ENCODE peak calls at places on chromosome 2, in seven cellular contexts. R is tibial artery, G is RCC 7860, S is astrocyte, B is T47D, Z is epithelial cell of esophagus, W is GM03348. P is an unnamed sample.

GRCh38 chr2:189014426-189015138 is 40.4 kb downstream of the COL3A1 start:
- DNase-seq in R (no peak), G (no peak), S (peak), B (no peak), Z (no peak), W (no peak), P (no peak)

GRCh38 chr2:75361486-75361885 is 162.2 kb upstream of the TACR1 start:
- DNase-seq in R (no peak), G (no peak), S (no peak), B (no peak), Z (no peak), W (no peak), P (no peak)

GRCh38 chr2:40851661-40852060 is 399.8 kb upstream of the SLC8A1 start:
- DNase-seq in R (no peak), G (peak), S (no peak), B (no peak), Z (peak), W (no peak), P (no peak)

GRCh38 chr2:12456293-12457151 is 260.2 kb upstream of the TRIB2 start:
- DNase-seq in R (peak), G (no peak), S (peak), B (peak), Z (peak), W (peak), P (peak)

GRCh38 chr2:199738723-199739412 is 112.1 kb downstream of the FTCDNL1 start:
- DNase-seq in R (no peak), G (no peak), S (no peak), B (no peak), Z (peak), W (peak), P (no peak)

GRCh38 chr2:20479835-20480234 is 33.0 kb downstream of the RHOB start:
- DNase-seq in R (peak), G (no peak), S (no peak), B (no peak), Z (no peak), W (no peak), P (no peak)

GRCh38 chr2:176105078-176105726 is 1.9 kb upstream of the HOXD11 start:
- DNase-seq in R (no peak), G (peak), S (no peak), B (no peak), Z (no peak), W (no peak), P (no peak)

GRCh38 chr2:26421961-26422360 is 20.2 kb downstream of the DRC1 start:
- DNase-seq in R (no peak), G (no peak), S (no peak), B (no peak), Z (no peak), W (no peak), P (no peak)

GRCh38 chr2:45923701-45924100 is 272.2 kb downstream of the PRKCE start:
- DNase-seq in R (no peak), G (no peak), S (peak), B (peak), Z (peak), W (no peak), P (no peak)

GRCh38 chr2:144230057-144230451 is 289.9 kb downstream of the ZEB2 start:
- DNase-seq in R (no peak), G (no peak), S (no peak), B (no peak), Z (no peak), W (no peak), P (no peak)

GRCh38 chr2:175207741-175208438 is 26.4 kb upstream of the ATP5MC3 start:
- DNase-seq in R (no peak), G (no peak), S (peak), B (no peak), Z (no peak), W (no peak), P (no peak)

GRCh38 chr2:59936031-59936430 is 617.4 kb downstream of the BCL11A start:
- DNase-seq in R (no peak), G (no peak), S (no peak), B (no peak), Z (no peak), W (no peak), P (no peak)

GRCh38 chr2:9967053-9967775 is 15.7 kb downstream of the GRHL1 start:
- DNase-seq in R (no peak), G (no peak), S (no peak), B (no peak), Z (peak), W (peak), P (no peak)

GRCh38 chr2:127674241-127675209 is 805 bp downstream of the LIMS2 start:
- DNase-seq in R (peak), G (no peak), S (no peak), B (no peak), Z (no peak), W (peak), P (no peak)

GRCh38 chr2:234187646-234188174 is 137.2 kb downstream of the SPP2 start:
- DNase-seq in R (no peak), G (no peak), S (no peak), B (no peak), Z (no peak), W (no peak), P (no peak)

GRCh38 chr2:44560352-44560751 is 198.6 kb downstream of the CAMKMT start:
- DNase-seq in R (no peak), G (no peak), S (no peak), B (peak), Z (peak), W (no peak), P (no peak)

GRCh38 chr2:162465430-162465829 is 121.5 kb downstream of the GCA start:
- DNase-seq in R (no peak), G (no peak), S (no peak), B (no peak), Z (peak), W (no peak), P (no peak)

GRCh38 chr2:96751800-96752199 is 8.9 kb upstream of the CNNM4 start:
- DNase-seq in R (no peak), G (no peak), S (no peak), B (no peak), Z (no peak), W (no peak), P (no peak)

GRCh38 chr2:43082878-43083261 is 143.5 kb downstream of the ZFP36L2 start:
- DNase-seq in R (peak), G (no peak), S (no peak), B (no peak), Z (no peak), W (no peak), P (no peak)

GRCh38 chr2:179410552-179411356 is 146.1 kb upstream of the SESTD1 start:
- DNase-seq in R (no peak), G (peak), S (peak), B (peak), Z (peak), W (peak), P (no peak)

GRCh38 chr2:3739313-3739712 is 35.9 kb downstream of the DCDC2C start:
- DNase-seq in R (no peak), G (no peak), S (no peak), B (no peak), Z (no peak), W (no peak), P (no peak)

GRCh38 chr2:170974304-170974993 is 45.4 kb downstream of the GORASP2 start:
- DNase-seq in R (no peak), G (no peak), S (no peak), B (peak), Z (peak), W (peak), P (no peak)

GRCh38 chr2:165793779-165794519 is at the start of gene GALNT3:
- DNase-seq in R (no peak), G (no peak), S (no peak), B (peak), Z (peak), W (peak), P (no peak)

GRCh38 chr2:186848873-186849578 is at the start of gene ZSWIM2:
- DNase-seq in R (peak), G (no peak), S (peak), B (no peak), Z (peak), W (peak), P (peak)

GRCh38 chr2:64838817-64839216 is 150.4 kb upstream of the SLC1A4 start:
- DNase-seq in R (peak), G (peak), S (peak), B (no peak), Z (peak), W (peak), P (peak)

GRCh38 chr2:218406949-218407703 is 7.5 kb downstream of the CTDSP1 start:
- DNase-seq in R (peak), G (no peak), S (peak), B (peak), Z (peak), W (peak), P (no peak)

GRCh38 chr2:99771691-99772333 is 282.0 kb upstream of the REV1 start:
- DNase-seq in R (no peak), G (no peak), S (no peak), B (no peak), Z (no peak), W (no peak), P (no peak)

GRCh38 chr2:63050186-63050915 is at the start of gene OTX1:
- DNase-seq in R (no peak), G (peak), S (no peak), B (peak), Z (peak), W (peak), P (peak)

GRCh38 chr2:176589956-176590509 is 320.8 kb downstream of the MTX2 start:
- DNase-seq in R (no peak), G (no peak), S (no peak), B (no peak), Z (no peak), W (no peak), P (no peak)

GRCh38 chr2:112156152-112156986 is 18.2 kb downstream of the FBLN7 start:
- DNase-seq in R (peak), G (peak), S (peak), B (no peak), Z (peak), W (no peak), P (no peak)

GRCh38 chr2:77977486-77978063 is 455.4 kb upstream of the LRRTM4 start:
- DNase-seq in R (no peak), G (no peak), S (no peak), B (peak), Z (no peak), W (no peak), P (no peak)

GRCh38 chr2:240615830-240616547 is 9.3 kb upstream of the GPR35 start:
- DNase-seq in R (no peak), G (no peak), S (peak), B (no peak), Z (no peak), W (no peak), P (no peak)

GRCh38 chr2:220241423-220241822 is 614.0 kb downstream of the SLC4A3 start:
- DNase-seq in R (no peak), G (no peak), S (peak), B (no peak), Z (no peak), W (peak), P (no peak)

P was measured in T1000.